ENCODE peak calls at places on chromosome X, in five cellular contexts. V, B, K, Q and C are unnamed samples.

GRCh38 chrX:73943572-73943899 is 360.4 kb upstream of the ZCCHC13 start:
- DNase-seq in V (peak; percentile 0), B (no peak), K (no peak), Q (no peak), C (no peak)

GRCh38 chrX:110338850-110339373 is 19.7 kb upstream of the RTL9 start:
- DNase-seq in V (peak; percentile 10), B (no peak), K (no peak), Q (no peak), C (no peak)

GRCh38 chrX:55710701-55711100 is 6.8 kb upstream of the RRAGB start:
- DNase-seq in V (peak; percentile 78), B (no peak), K (peak; percentile 13), Q (peak; percentile 15), C (no peak)

GRCh38 chrX:24332868-24333267 is 19.0 kb upstream of the SUPT20HL2 start:
- DNase-seq in V (peak; percentile 8), B (no peak), K (no peak), Q (no peak), C (no peak)

GRCh38 chrX:84153538-84153937 is 34.5 kb downstream of the RPS6KA6 start:
- DNase-seq in V (no peak), B (no peak), K (no peak), Q (no peak), C (peak; percentile 35)

GRCh38 chrX:7596822-7597221 is 246.1 kb upstream of the VCX start:
- DNase-seq in V (no peak), B (no peak), K (no peak), Q (no peak), C (no peak)

GRCh38 chrX:38717871-38718270 is 83.4 kb upstream of the MID1IP1 start:
- DNase-seq in V (peak; percentile 13), B (peak; percentile 2), K (no peak), Q (peak; percentile 4), C (peak; percentile 20)

GRCh38 chrX:66638591-66639500 is at the start of gene EDA2R:
- DNase-seq in V (peak; percentile 83), B (peak; percentile 85), K (peak; percentile 18), Q (peak; percentile 89), C (peak; percentile 87)

GRCh38 chrX:13741695-13742094 is 7.1 kb downstream of the OFD1 start:
- DNase-seq in V (no peak), B (no peak), K (no peak), Q (no peak), C (no peak)

GRCh38 chrX:327660-328126 is 9.1 kb upstream of the GTPBP6 start:
- DNase-seq in V (no peak), B (no peak), K (no peak), Q (no peak), C (no peak)

GRCh38 chrX:13304052-13304451 is 15.8 kb downstream of the ATXN3L start:
- DNase-seq in V (peak; percentile 42), B (no peak), K (no peak), Q (no peak), C (no peak)

GRCh38 chrX:17456526-17456925 is 81.5 kb downstream of the NHS start:
- DNase-seq in V (no peak), B (no peak), K (no peak), Q (no peak), C (no peak)

GRCh38 chrX:155577682-155578081 is 35.1 kb downstream of the TMLHE start:
- DNase-seq in V (no peak), B (no peak), K (no peak), Q (no peak), C (no peak)

GRCh38 chrX:129523076-129524055 is at the start of gene SMARCA1:
- DNase-seq in V (peak; percentile 60), B (no peak), K (peak; percentile 56), Q (peak; percentile 59), C (peak; percentile 63)

GRCh38 chrX:56800307-56800706 is 71.3 kb downstream of the NBDY start:
- DNase-seq in V (no peak), B (no peak), K (no peak), Q (no peak), C (no peak)

GRCh38 chrX:17025903-17026302 is 79.4 kb downstream of the REPS2 start:
- DNase-seq in V (no peak), B (no peak), K (no peak), Q (no peak), C (no peak)

GRCh38 chrX:45824471-45824870 is 623.8 kb upstream of the DIPK2B start:
- DNase-seq in V (peak; percentile 91), B (peak; percentile 69), K (no peak), Q (peak; percentile 92), C (peak; percentile 96)

GRCh38 chrX:56385336-56385735 is 153.2 kb downstream of the KLF8 start:
- DNase-seq in V (no peak), B (no peak), K (no peak), Q (no peak), C (no peak)

GRCh38 chrX:153647461-153648357 is 706 bp downstream of the DUSP9 start:
- DNase-seq in V (no peak), B (no peak), K (no peak), Q (no peak), C (no peak)

GRCh38 chrX:13763489-13763888 is 28.9 kb downstream of the OFD1 start:
- DNase-seq in V (no peak), B (no peak), K (peak; percentile 41), Q (no peak), C (no peak)

GRCh38 chrX:154730271-154730883 is 20.5 kb downstream of the GAB3 start:
- DNase-seq in V (peak; percentile 61), B (no peak), K (peak; percentile 71), Q (peak; percentile 68), C (peak; percentile 77)

GRCh38 chrX:106897259-106897658 is 5.9 kb downstream of the RIPPLY1 start:
- DNase-seq in V (peak; percentile 40), B (peak; percentile 6), K (no peak), Q (peak; percentile 59), C (peak; percentile 63)

GRCh38 chrX:53441531-53442321 is 7.6 kb upstream of the HSD17B10 start:
- DNase-seq in V (peak; percentile 77), B (peak; percentile 22), K (peak; percentile 69), Q (peak; percentile 62), C (peak; percentile 49)